ENCODE peak calls at places on chromosomes 4 and X, in ten cellular contexts. C is EH; K is upper lobe of right lung; J is GM19239; R is caudate nucleus; Q is activated CD4-positive, alpha-beta T cell treated with anti-CD3 and anti-CD28 coated beads, Interleukin-2, amount 10 ng/mL, durations not matched to agents 7 days and 5 days; V is RWPE1; U is ELR; A is NCI-H774; P is C1 segment of cervical spinal cord. B is an unnamed sample.

GRCh38 chrX:1464282-1465131 is 11.8 kb upstream of the ASMTL start:
- DNase-seq in C (no peak), K (peak; percentile 57), J (no peak), R (no peak), Q (peak; percentile 49), V (no peak), U (no peak), A (no peak), P (no peak), B (peak; percentile 31)

GRCh38 chr4:139728840-139729239 is 63.2 kb downstream of the MGST2 start:
- DNase-seq in C (no peak), K (no peak), J (no peak), R (no peak), Q (no peak), V (no peak), U (no peak), A (peak; percentile 61), P (no peak), B (no peak)

GRCh38 chrX:68681443-68681941 is 34.0 kb downstream of the STARD8 start:
- DNase-seq in C (peak; percentile 59), K (no peak), J (no peak), R (no peak), Q (no peak), V (no peak), U (peak; percentile 55), A (no peak), P (no peak), B (no peak)

GRCh38 chr4:24419147-24420034 is 165.0 kb downstream of the DHX15 start:
- DNase-seq in C (peak; percentile 66), K (peak; percentile 84), J (peak; percentile 65), R (no peak), Q (peak; percentile 67), V (peak; percentile 79), U (peak; percentile 73), A (peak; percentile 52), P (peak; percentile 5), B (peak; percentile 77)

GRCh38 chr4:68375667-68376559 is 26.0 kb upstream of the YTHDC1 start:
- DNase-seq in C (peak; percentile 70), K (peak; percentile 66), J (peak; percentile 20), R (peak; percentile 42), Q (peak; percentile 67), V (peak; percentile 76), U (peak; percentile 78), A (no peak), P (no peak), B (peak; percentile 47)

GRCh38 chr4:26183017-26183416 is 137.8 kb upstream of the RBPJ start:
- DNase-seq in C (peak; percentile 49), K (no peak), J (no peak), R (no peak), Q (no peak), V (peak; percentile 20), U (peak; percentile 81), A (no peak), P (no peak), B (no peak)

GRCh38 chrX:29299689-29300088 is 712.4 kb downstream of the IL1RAPL1 start:
- DNase-seq in C (no peak), K (no peak), J (no peak), R (no peak), Q (no peak), V (peak; percentile 5), U (no peak), A (peak; percentile 50), P (no peak), B (no peak)

GRCh38 chrX:10769696-10770619 is 149.6 kb upstream of the MID1 start:
- DNase-seq in C (peak; percentile 54), K (no peak), J (no peak), R (no peak), Q (no peak), V (no peak), U (peak; percentile 25), A (peak; percentile 19), P (no peak), B (no peak)

GRCh38 chrX:139862208-139862607 is 70.6 kb downstream of the ATP11C start:
- DNase-seq in C (no peak), K (no peak), J (no peak), R (no peak), Q (no peak), V (no peak), U (no peak), A (no peak), P (no peak), B (no peak)

GRCh38 chrX:40628506-40628905 is 5.3 kb downstream of the MPC1L start:
- DNase-seq in C (no peak), K (no peak), J (no peak), R (no peak), Q (no peak), V (no peak), U (no peak), A (no peak), P (no peak), B (no peak)

GRCh38 chr4:148112231-148112982 is 329.8 kb downstream of the NR3C2 start:
- DNase-seq in C (peak; percentile 53), K (no peak), J (no peak), R (no peak), Q (no peak), V (no peak), U (peak; percentile 31), A (no peak), P (no peak), B (no peak)

GRCh38 chrX:46376246-46376885 is 168.9 kb downstream of the ZNF674 start:
- DNase-seq in C (peak; percentile 61), K (no peak), J (no peak), R (no peak), Q (peak; percentile 19), V (peak; percentile 50), U (peak; percentile 61), A (no peak), P (no peak), B (no peak)

GRCh38 chrX:149515954-149516602 is 11.0 kb upstream of the IDS start:
- DNase-seq in C (no peak), K (no peak), J (no peak), R (no peak), Q (no peak), V (no peak), U (no peak), A (no peak), P (no peak), B (no peak)

GRCh38 chrX:76183289-76184057 is 10.6 kb downstream of the PBDC1 start:
- DNase-seq in C (peak; percentile 76), K (no peak), J (no peak), R (no peak), Q (no peak), V (no peak), U (peak; percentile 70), A (no peak), P (no peak), B (no peak)

GRCh38 chr4:4788573-4788972 is 70.9 kb upstream of the MSX1 start:
- DNase-seq in C (no peak), K (no peak), J (no peak), R (no peak), Q (no peak), V (no peak), U (no peak), A (no peak), P (no peak), B (no peak)

GRCh38 chr4:71732706-71733105 is 51.2 kb downstream of the GC start:
- DNase-seq in C (peak; percentile 32), K (no peak), J (no peak), R (no peak), Q (no peak), V (peak; percentile 17), U (peak; percentile 72), A (no peak), P (no peak), B (no peak)

GRCh38 chr4:101049549-101050001 is 297.8 kb downstream of the PPP3CA start:
- DNase-seq in C (no peak), K (no peak), J (no peak), R (no peak), Q (no peak), V (no peak), U (no peak), A (no peak), P (no peak), B (no peak)